ENCODE peak calls at places on chromosome 13, in eight cellular contexts. U is ascending aorta; D is neural progenitor cell; S is keratinocyte; C is effector memory CD4-positive, alpha-beta T cell; H is heart left ventricle; B is SK-N-SH; O is adrenal gland. Q is an unnamed sample. For H3K27me3, the result is how much of the 10 kb centered on the place peaks cover.

GRCh38 chr13:43953370-43953769 is 73.7 kb downstream of the LACC1 start:
- DNase-seq in U (no peak), D (no peak), S (no peak), C (no peak), H (no peak), B (no peak), O (no peak), Q (no peak)

GRCh38 chr13:108266316-108266936 is 3.1 kb upstream of the TNFSF13B start:
- DNase-seq in U (no peak), D (no peak), S (no peak), C (no peak), H (peak), B (peak), O (no peak), Q (no peak)

GRCh38 chr13:102638741-102639140 is 42.0 kb downstream of the TPP2 start:
- DNase-seq in U (no peak), D (no peak), S (no peak), C (no peak), H (no peak), B (no peak), O (no peak), Q (no peak)

GRCh38 chr13:35785563-35786327 is 309.3 kb upstream of the MAB21L1 start:
- DNase-seq in U (no peak), D (peak), S (no peak), C (no peak), H (no peak), B (peak), O (no peak), Q (no peak)

GRCh38 chr13:35716186-35716585 is 239.7 kb upstream of the MAB21L1 start:
- DNase-seq in U (no peak), D (no peak), S (no peak), C (no peak), H (no peak), B (no peak), O (no peak), Q (no peak)

GRCh38 chr13:52924241-52925148 is 76.1 kb upstream of the PCDH8 start:
- DNase-seq in U (no peak), D (no peak), S (no peak), C (no peak), H (no peak), B (peak), O (no peak), Q (no peak)

GRCh38 chr13:40236566-40237168 is 429.8 kb downstream of the FOXO1 start:
- DNase-seq in U (peak), D (no peak), S (no peak), C (no peak), H (peak), B (no peak), O (no peak), Q (no peak)

GRCh38 chr13:66933994-66934393 is 296.1 kb downstream of the PCDH9 start:
- DNase-seq in U (no peak), D (no peak), S (peak), C (no peak), H (no peak), B (no peak), O (no peak), Q (peak)

GRCh38 chr13:101919541-101920306 is 467.2 kb downstream of the ITGBL1 start:
- DNase-seq in U (no peak), D (peak), S (no peak), C (no peak), H (peak), B (peak), O (no peak), Q (no peak)

GRCh38 chr13:26758496-26759155 is 2.0 kb downstream of the GPR12 start:
- DNase-seq in U (no peak), D (no peak), S (no peak), C (no peak), H (no peak), B (no peak), O (no peak), Q (no peak)

GRCh38 chr13:34416833-34417425 is 525.1 kb upstream of the NBEA start:
- DNase-seq in U (no peak), D (no peak), S (no peak), C (no peak), H (peak), B (no peak), O (peak), Q (no peak)

GRCh38 chr13:113489549-113490495 is 689 bp downstream of the DCUN1D2 start:
- DNase-seq in U (no peak), D (no peak), S (no peak), C (no peak), H (peak), B (peak), O (peak), Q (no peak)

GRCh38 chr13:110680852-110681251 is 25.1 kb downstream of the CARS2 start:
- DNase-seq in U (no peak), D (peak), S (no peak), C (no peak), H (no peak), B (peak), O (no peak), Q (no peak)

GRCh38 chr13:97496511-97496910 is 62.5 kb downstream of the RAP2A start:
- DNase-seq in U (no peak), D (no peak), S (no peak), C (no peak), H (no peak), B (no peak), O (no peak), Q (no peak)

GRCh38 chr13:69291292-69291906 is 816.2 kb upstream of the ATXN8OS start:
- DNase-seq in U (no peak), D (peak), S (no peak), C (no peak), H (no peak), B (no peak), O (no peak), Q (no peak)

GRCh38 chr13:30905932-30906383 is at the start of gene MEDAG:
- DNase-seq in U (peak), D (no peak), S (no peak), C (no peak), H (peak), B (no peak), O (peak), Q (no peak)

GRCh38 chr13:111436446-111436845 is 116.0 kb downstream of the TEX29 start:
- DNase-seq in U (no peak), D (no peak), S (no peak), C (no peak), H (no peak), B (no peak), O (no peak), Q (no peak)

GRCh38 chr13:110976785-110977184 is 61.9 kb upstream of the ANKRD10 start:
- DNase-seq in U (no peak), D (no peak), S (no peak), C (no peak), H (no peak), B (no peak), O (no peak), Q (no peak)

GRCh38 chr13:75871059-75871458 is 234.9 kb downstream of the LMO7 start:
- DNase-seq in U (no peak), D (no peak), S (no peak), C (no peak), H (no peak), B (no peak), O (no peak), Q (no peak)

GRCh38 chr13:77172650-77173049 is 145.7 kb upstream of the FBXL3 start:
- DNase-seq in U (no peak), D (no peak), S (no peak), C (no peak), H (no peak), B (no peak), O (no peak), Q (no peak)

GRCh38 chr13:47081246-47081645 is 184.4 kb upstream of the HTR2A start:
- DNase-seq in U (no peak), D (no peak), S (no peak), C (no peak), H (no peak), B (no peak), O (no peak), Q (no peak)

GRCh38 chr13:40026741-40027140 is 371.3 kb downstream of the COG6 start:
- DNase-seq in U (no peak), D (no peak), S (no peak), C (no peak), H (no peak), B (no peak), O (no peak), Q (no peak)

GRCh38 chr13:98143601-98144500 is 957 bp downstream of the FARP1 start:
- DNase-seq in U (no peak), D (peak), S (no peak), C (no peak), H (peak), B (peak), O (peak), Q (no peak)

GRCh38 chr13:107907065-107907464 is 308.3 kb downstream of the LIG4 start:
- DNase-seq in U (no peak), D (no peak), S (no peak), C (no peak), H (no peak), B (no peak), O (no peak), Q (peak)

GRCh38 chr13:94384217-94384905 is 95.1 kb downstream of the DCT start:
- DNase-seq in U (no peak), D (no peak), S (no peak), C (no peak), H (no peak), B (no peak), O (no peak), Q (no peak)

GRCh38 chr13:41694902-41695301 is 237.6 kb downstream of the RGCC start:
- DNase-seq in U (peak), D (no peak), S (no peak), C (no peak), H (peak), B (no peak), O (peak), Q (peak)

GRCh38 chr13:56907766-56908165 is 233.0 kb upstream of the PRR20A start:
- DNase-seq in U (no peak), D (no peak), S (no peak), C (no peak), H (no peak), B (no peak), O (no peak), Q (no peak)

GRCh38 chr13:21676611-21677021 is 5.7 kb downstream of the FGF9 start:
- DNase-seq in U (no peak), D (peak), S (no peak), C (no peak), H (no peak), B (peak), O (no peak), Q (no peak)

GRCh38 chr13:110546389-110546788 is 15.1 kb downstream of the RAB20 start:
- DNase-seq in U (no peak), D (no peak), S (no peak), C (no peak), H (no peak), B (no peak), O (peak), Q (no peak)

GRCh38 chr13:105278797-105279425 is 1256.6 kb downstream of the EFNB2 start:
- DNase-seq in U (no peak), D (peak), S (no peak), C (no peak), H (no peak), B (no peak), O (no peak), Q (no peak)

GRCh38 chr13:105273665-105274222 is 1261.7 kb downstream of the EFNB2 start:
- DNase-seq in U (no peak), D (no peak), S (no peak), C (no peak), H (no peak), B (peak), O (no peak), Q (no peak)

GRCh38 chr13:105276571-105276970 is 1258.9 kb downstream of the EFNB2 start:
- DNase-seq in U (no peak), D (no peak), S (no peak), C (no peak), H (no peak), B (no peak), O (no peak), Q (no peak)

GRCh38 chr13:105272660-105273631 is 1262.5 kb downstream of the EFNB2 start:
- DNase-seq in U (no peak), D (peak), S (no peak), C (no peak), H (no peak), B (no peak), O (peak), Q (no peak)
- H3K4me3 ChIP-seq in U (no peak), D (no peak), S (no peak), C (no peak), H (no peak), B (no peak), O (no peak), Q (no peak)

DNA sequence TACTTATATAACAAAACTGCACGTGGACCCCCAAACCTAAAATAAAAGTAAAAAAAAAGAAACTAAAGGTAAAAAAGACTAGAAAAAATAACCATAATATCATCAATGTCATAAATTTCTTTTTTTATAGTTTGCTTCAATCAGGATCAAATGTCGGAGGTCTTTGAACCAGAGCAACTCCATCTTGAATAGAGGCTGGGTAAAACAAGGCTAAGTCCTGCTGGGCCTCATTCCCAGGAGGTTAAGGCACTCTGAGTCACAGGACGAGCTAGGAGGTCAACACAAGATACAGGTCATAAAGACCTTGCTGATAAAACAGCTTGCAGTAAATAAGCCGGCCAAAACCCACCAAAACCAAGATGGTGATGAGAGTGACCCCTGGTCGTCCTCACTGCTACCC is 24.0 kb downstream of the TPT1 start:
- DNase-seq in U (no peak), D (no peak), S (no peak), C (no peak), H (no peak), B (no peak), O (peak), Q (no peak)
- H3K27me3 ChIP-seq in U (under half), D (under half), S (under half), C (under half), H (under half), B (under half), O (under half), Q (under half)

DNA sequence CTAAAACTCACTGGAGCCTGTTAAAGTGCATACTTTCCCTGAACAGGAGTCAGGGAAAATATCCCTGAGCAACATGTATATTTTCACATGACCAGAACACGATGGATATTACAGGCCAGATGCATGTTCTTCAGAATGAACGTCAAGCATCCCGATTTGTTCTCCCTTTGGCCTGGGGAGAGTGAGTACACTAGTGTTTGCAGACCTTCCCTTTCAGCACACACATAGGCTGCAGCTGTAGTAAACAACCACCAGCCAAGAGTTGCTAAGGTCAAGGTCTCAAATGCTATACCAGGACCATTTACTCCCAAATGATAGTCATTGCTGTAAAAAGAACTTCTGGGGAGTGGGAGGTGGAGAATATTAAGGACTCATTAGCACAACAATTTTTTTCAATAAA is 3.0 kb downstream of the KLF12 start:
- DNase-seq in U (no peak), D (no peak), S (no peak), C (no peak), H (no peak), B (no peak), O (no peak), Q (no peak)
- H3K4me3 ChIP-seq in U (peak), D (no peak), S (no peak), C (no peak), H (peak), B (peak), O (no peak), Q (no peak)

DNA sequence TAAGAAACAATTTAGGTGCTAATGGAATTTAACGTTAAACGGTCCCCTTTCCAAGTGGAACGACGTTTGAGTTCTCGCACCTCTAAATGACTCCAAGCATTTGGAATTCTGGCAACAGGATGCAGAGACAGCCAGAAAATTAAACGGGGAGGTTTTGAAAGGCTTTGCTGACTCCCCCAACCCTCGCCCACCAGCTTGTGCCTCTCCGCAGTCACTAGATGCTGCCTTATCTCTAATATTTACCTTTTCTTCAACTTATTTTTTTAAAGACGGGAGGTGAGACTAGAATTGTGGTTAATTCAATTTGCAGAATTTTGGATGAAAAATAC is 2.5 kb downstream of the ZIC2 start:
- DNase-seq in U (no peak), D (peak), S (no peak), C (no peak), H (no peak), B (peak), O (no peak), Q (no peak)
- H3K27me3 ChIP-seq in U (half or more), D (under half), S (half or more), C (half or more), H (half or more), B (half or more), O (half or more), Q (half or more)

Q was measured in kidney epithelial cell.